ENCODE peak calls at places on chromosomes 7 and 10, in five cellular contexts. P, Z, E, F and R are unnamed samples.

GRCh38 chr7:28083159-28083997 is 97.2 kb downstream of the JAZF1 start:
- DNase-seq in P (peak; percentile 39), Z (peak; percentile 31), E (no peak), F (no peak), R (peak; percentile 63)

GRCh38 chr7:116524609-116525297 is at the start of gene CAV1:
- DNase-seq in F (peak; percentile 89), Z (peak; percentile 96), P (peak; percentile 77), E (peak; percentile 92), R (peak; percentile 83)

GRCh38 chr7:73882060-73882428 is 21.1 kb downstream of the TMEM270 start:
- DNase-seq in P (no peak), Z (no peak), F (no peak), E (no peak), R (no peak)

GRCh38 chr7:20095862-20096261 is 121.3 kb downstream of the MACC1 start:
- DNase-seq in Z (no peak), P (no peak), E (no peak), F (peak; percentile 61), R (no peak)

GRCh38 chr7:157682064-157682945 is 345.5 kb downstream of the DNAJB6 start:
- DNase-seq in F (no peak), P (peak; percentile 6), Z (no peak), E (no peak), R (no peak)

GRCh38 chr7:114502454-114503254 is 88.0 kb downstream of the FOXP2 start:
- DNase-seq in F (no peak), E (no peak), P (no peak), Z (peak; percentile 15), R (no peak)

GRCh38 chr10:98353105-98353504 is 61.9 kb downstream of the PYROXD2 start:
- DNase-seq in E (no peak), Z (no peak), P (no peak), F (no peak), R (no peak)

GRCh38 chr7:24336461-24336860 is 52.5 kb downstream of the NPY start:
- DNase-seq in E (no peak), F (no peak), Z (peak; percentile 6), P (no peak), R (no peak)

GRCh38 chr10:14409247-14409646 is 78.5 kb upstream of the FRMD4A start:
- DNase-seq in F (no peak), Z (no peak), E (no peak), P (no peak), R (no peak)

GRCh38 chr7:64951250-64951848 is 39.5 kb downstream of the ZNF117 start:
- DNase-seq in F (no peak), Z (peak; percentile 46), E (no peak), P (no peak), R (no peak)

GRCh38 chr10:83283151-83283550 is 856.2 kb upstream of the GHITM start:
- DNase-seq in E (no peak), Z (no peak), F (no peak), P (no peak), R (no peak)

GRCh38 chr10:12471135-12471534 is 121.8 kb downstream of the CAMK1D start:
- DNase-seq in P (no peak), E (no peak), Z (no peak), F (peak; percentile 14), R (no peak)

GRCh38 chr10:124728071-124728829 is 15.9 kb downstream of the FAM53B start:
- DNase-seq in P (no peak), F (peak; percentile 67), Z (no peak), E (peak; percentile 75), R (no peak)

GRCh38 chr10:120459185-120459584 is 2.2 kb downstream of the PLPP4 start:
- DNase-seq in P (no peak), Z (no peak), F (no peak), E (no peak), R (no peak)

GRCh38 chr10:50416885-50417284 is 165.6 kb upstream of the ASAH2 start:
- DNase-seq in P (no peak), Z (no peak), F (no peak), E (no peak), R (no peak)

GRCh38 chr7:27593226-27593625 is 69.5 kb downstream of the HIBADH start:
- DNase-seq in P (no peak), Z (no peak), F (no peak), E (no peak), R (no peak)

GRCh38 chr10:29409241-29410051 is 120.6 kb downstream of the LYZL1 start:
- DNase-seq in F (peak; percentile 82), P (peak; percentile 61), Z (peak; percentile 79), E (peak; percentile 87), R (peak; percentile 94)

GRCh38 chr10:47079177-47079580 is 168.0 kb downstream of the PTPN20 start:
- DNase-seq in F (no peak), E (no peak), Z (no peak), P (no peak), R (no peak)

GRCh38 chr10:25631471-25631870 is 302.6 kb upstream of the MYO3A start:
- DNase-seq in P (no peak), E (no peak), F (no peak), Z (no peak), R (no peak)

GRCh38 chr10:130885021-130885655 is 426.4 kb downstream of the TCERG1L start:
- DNase-seq in F (no peak), Z (no peak), E (peak; percentile 69), P (no peak), R (no peak)

GRCh38 chr10:3067045-3067858 is at the start of gene PFKP:
- DNase-seq in Z (peak; percentile 49), P (no peak), E (peak; percentile 58), F (peak; percentile 72), R (peak; percentile 91)

GRCh38 chr10:22251751-22252285 is 34.0 kb upstream of the EBLN1 start:
- DNase-seq in P (peak; percentile 52), E (peak; percentile 77), Z (peak; percentile 41), F (peak; percentile 68), R (peak; percentile 89)

GRCh38 chr7:158053516-158053915 is 534.1 kb downstream of the PTPRN2 start:
- DNase-seq in Z (no peak), F (no peak), P (no peak), E (no peak), R (no peak)

GRCh38 chr7:75850222-75850621 is 28.6 kb upstream of the RHBDD2 start:
- DNase-seq in F (no peak), P (no peak), Z (no peak), E (no peak), R (no peak)

GRCh38 chr7:135690566-135690965 is 28.3 kb downstream of the STMP1 start:
- DNase-seq in P (no peak), Z (no peak), F (no peak), E (no peak), R (no peak)

GRCh38 chr7:33193308-33193864 is 64.0 kb downstream of the BBS9 start:
- DNase-seq in F (no peak), Z (no peak), E (no peak), P (no peak), R (no peak)
- H3K4me1 ChIP-seq in F (no peaks in the 10 kb centered on the region), Z (no peaks in the 10 kb centered on the region), E (no peaks in the 10 kb centered on the region), P (peaks cover 4% of the 10 kb centered on the region), R (no peaks in the 10 kb centered on the region)

DNA sequence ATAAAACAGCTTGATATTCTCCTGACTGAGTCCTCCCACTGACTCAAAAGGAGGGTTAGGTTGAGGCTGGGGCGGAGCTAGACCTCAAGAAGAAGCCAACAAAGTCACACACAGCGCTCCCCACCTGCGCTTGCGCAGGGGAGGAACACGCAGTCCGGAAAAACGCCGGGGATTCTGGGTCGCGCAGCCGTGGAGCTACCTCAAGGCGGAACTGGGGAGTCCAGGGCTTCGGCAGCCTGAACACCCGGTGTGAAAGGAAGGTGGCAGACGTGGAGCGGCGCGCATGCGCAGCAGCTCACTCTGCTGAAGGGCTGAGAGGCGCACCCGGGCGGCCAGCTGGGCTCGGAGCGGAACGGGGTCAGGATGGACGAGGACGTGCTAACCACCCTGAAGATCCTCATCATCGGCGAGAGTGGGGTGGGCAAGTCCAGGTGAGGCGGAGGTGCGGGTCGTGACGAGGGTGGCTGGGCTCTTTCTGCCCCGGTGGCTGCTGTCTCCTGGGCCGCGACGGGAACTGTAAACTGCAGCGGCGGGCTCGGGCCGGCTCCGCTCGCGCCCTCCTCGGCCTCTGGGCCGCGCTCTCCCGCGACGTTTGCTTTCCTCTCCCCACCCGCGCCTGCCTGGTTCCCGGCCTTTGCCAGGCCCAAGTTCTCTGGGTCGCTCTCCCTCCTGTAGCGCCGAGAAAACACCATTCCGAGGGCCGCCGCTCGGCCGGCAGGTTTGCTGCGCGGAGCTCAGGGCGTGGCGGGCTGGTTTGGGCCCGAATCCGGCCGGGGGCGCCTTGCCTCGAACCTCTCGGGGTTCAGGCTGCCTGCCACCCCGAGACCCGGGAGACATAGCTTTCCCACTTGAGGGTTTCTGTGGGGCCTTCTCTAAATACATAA is at the start of gene RAB18:
- DNase-seq in E (peak; percentile 98), Z (peak; percentile 97), F (peak; percentile 99), P (peak; percentile 89), R (peak; percentile 99)
- TF ChIP-seq POLR2A in E (peak; percentile 77), Z (peak; percentile 96), F (peak; percentile 89), P (peak; percentile 82), R (peak; percentile 96)

GRCh38 chr7:457814-458510 is 61.7 kb downstream of the PDGFA start:
- DNase-seq in E (no peak), F (no peak), P (no peak), Z (no peak), R (peak; percentile 12)

GRCh38 chr7:452791-453455 is 66.7 kb downstream of the PDGFA start:
- DNase-seq in E (no peak), P (no peak), Z (no peak), F (no peak), R (no peak)

GRCh38 chr7:453597-454306 is 65.9 kb downstream of the PDGFA start:
- DNase-seq in P (no peak), Z (no peak), E (no peak), F (no peak), R (peak; percentile 63)

GRCh38 chr7:454356-455109 is 65.1 kb downstream of the PDGFA start:
- DNase-seq in P (no peak), Z (no peak), F (no peak), E (no peak), R (no peak)

DNA sequence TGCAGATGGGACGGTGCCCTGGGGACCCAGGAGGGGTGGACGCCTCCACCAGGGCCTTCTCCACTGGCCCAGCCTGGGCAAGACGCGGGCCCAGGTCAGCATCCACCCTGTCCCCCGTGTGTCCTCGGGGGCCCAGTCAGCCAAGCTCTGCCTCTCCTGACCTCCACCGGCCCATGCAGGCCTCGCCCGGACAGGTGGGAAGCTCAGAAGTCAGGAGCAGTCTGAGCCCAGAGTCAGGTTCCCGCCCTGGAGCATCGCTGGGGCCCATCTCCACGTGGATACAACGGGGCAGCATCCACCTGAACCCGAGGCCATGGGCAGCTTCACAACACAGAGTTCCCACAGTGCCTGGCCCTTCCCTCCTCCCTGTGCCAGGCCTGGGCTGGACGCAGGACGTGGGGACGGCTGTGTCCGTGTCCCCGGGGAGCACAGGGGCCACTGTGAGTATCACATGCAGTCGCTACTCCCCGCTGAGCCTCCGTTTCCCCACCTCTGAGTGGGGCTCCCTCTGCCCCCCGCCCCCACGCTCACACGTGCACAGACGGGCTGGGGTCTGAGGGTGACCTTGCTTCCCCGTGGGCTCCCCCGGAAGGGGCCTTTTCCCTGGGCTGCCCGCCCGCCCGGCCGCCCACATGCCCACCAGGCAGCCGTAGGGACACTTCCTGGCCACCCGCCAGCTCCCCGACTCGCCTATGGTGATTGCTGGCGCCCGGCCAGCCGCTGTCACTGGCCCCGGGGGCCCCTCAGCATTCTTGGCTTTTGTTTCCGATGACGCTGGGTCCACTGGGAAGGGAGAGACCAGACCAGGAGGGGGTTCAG is 64.3 kb downstream of the PDGFA start:
- DNase-seq in E (peak; percentile 58), Z (no peak), P (no peak), F (no peak), R (peak; percentile 86)
- TF ChIP-seq EP300 in E (no peak), Z (no peak), P (peak; percentile 53), F (no peak), R (no peak)

DNA sequence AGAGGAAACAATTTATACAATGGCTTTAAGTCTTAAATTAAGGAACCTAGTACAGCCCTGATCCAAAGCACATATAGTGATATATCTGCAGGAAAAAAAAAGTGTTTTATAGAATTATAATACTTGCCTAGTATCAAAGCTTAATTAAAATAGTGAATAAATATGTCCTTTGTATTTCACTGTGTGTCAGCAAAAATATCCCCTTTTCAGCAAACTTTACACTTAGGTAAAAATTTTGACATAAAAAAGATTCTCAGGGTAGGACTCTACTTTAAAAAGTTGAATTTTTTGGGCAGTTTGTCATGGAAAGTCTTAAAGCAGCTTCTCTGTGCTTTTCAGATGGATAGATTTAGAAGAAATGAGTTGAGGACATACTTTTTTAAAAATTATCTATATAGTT is 12.7 kb upstream of the NEBL start:
- DNase-seq in E (no peak), F (no peak), P (no peak), Z (no peak), R (no peak)
- H3K4me1 ChIP-seq in E (no peaks in the 10 kb centered on the region), F (no peaks in the 10 kb centered on the region), P (no peaks in the 10 kb centered on the region), Z (no peaks in the 10 kb centered on the region), R (no peaks in the 10 kb centered on the region)